ENCODE peak calls at places on chromosomes 7 and 10, in ten cellular contexts. T is CD8-positive, alpha-beta T cell; Y is HepG2; O is heart left ventricle; I is mammary epithelial cell; C is GM23338; B is GM06990; E is breast epithelium; U is MM.1S; S is lower lobe of right lung. Q is an unnamed sample.

GRCh38 chr10:6746782-6747181 is 166.7 kb upstream of the PRKCQ start:
- DNase-seq in T (no peak), Y (no peak), O (no peak), I (no peak), C (no peak), B (no peak), E (no peak), U (no peak), S (no peak), Q (no peak)

GRCh38 chr10:1267148-1267547 is 211.0 kb downstream of the WDR37 start:
- DNase-seq in T (no peak), Y (no peak), O (no peak), I (no peak), C (no peak), B (no peak), E (no peak), U (no peak), S (no peak), Q (no peak)

GRCh38 chr10:43117031-43117776 is 21.0 kb upstream of the CSGALNACT2 start:
- DNase-seq in T (no peak), Y (no peak), O (no peak), I (no peak), C (no peak), B (no peak), E (no peak), U (no peak), S (peak; percentile 35), Q (no peak)

GRCh38 chr10:9137368-9137767 is 1082.9 kb downstream of the GATA3 start:
- DNase-seq in T (no peak), Y (no peak), O (no peak), I (no peak), C (no peak), B (no peak), E (no peak), U (no peak), S (no peak), Q (no peak)

GRCh38 chr10:79310911-79311573 is 36.2 kb upstream of the PPIF start:
- DNase-seq in T (no peak), Y (no peak), O (no peak), I (no peak), C (no peak), B (no peak), E (no peak), U (no peak), S (peak; percentile 33), Q (no peak)

GRCh38 chr7:86629-87028 is 105.7 kb upstream of the FAM20C start:
- DNase-seq in T (no peak), Y (no peak), O (no peak), I (no peak), C (no peak), B (no peak), E (no peak), U (no peak), S (no peak), Q (no peak)

GRCh38 chr7:155761162-155761561 is 51.1 kb downstream of the SHH start:
- DNase-seq in T (no peak), Y (no peak), O (no peak), I (no peak), C (no peak), B (no peak), E (no peak), U (no peak), S (no peak), Q (no peak)

GRCh38 chr7:139657749-139658148 is 120.0 kb downstream of the HIPK2 start:
- DNase-seq in T (no peak), Y (no peak), O (no peak), I (no peak), C (no peak), B (no peak), E (no peak), U (no peak), S (no peak), Q (no peak)

GRCh38 chr10:28254290-28254985 is 48.4 kb downstream of the MPP7 start:
- DNase-seq in T (no peak), Y (no peak), O (no peak), I (peak; percentile 91), C (no peak), B (no peak), E (no peak), U (no peak), S (no peak), Q (peak; percentile 91)

GRCh38 chr10:132878730-132879407 is 63.5 kb downstream of the CFAP46 start:
- DNase-seq in T (no peak), Y (no peak), O (no peak), I (no peak), C (peak; percentile 62), B (no peak), E (peak; percentile 27), U (no peak), S (no peak), Q (no peak)

GRCh38 chr7:51300762-51301674 is 15.6 kb downstream of the COBL start:
- DNase-seq in T (no peak), Y (no peak), O (peak; percentile 46), I (no peak), C (no peak), B (no peak), E (no peak), U (no peak), S (no peak), Q (no peak)

DNA sequence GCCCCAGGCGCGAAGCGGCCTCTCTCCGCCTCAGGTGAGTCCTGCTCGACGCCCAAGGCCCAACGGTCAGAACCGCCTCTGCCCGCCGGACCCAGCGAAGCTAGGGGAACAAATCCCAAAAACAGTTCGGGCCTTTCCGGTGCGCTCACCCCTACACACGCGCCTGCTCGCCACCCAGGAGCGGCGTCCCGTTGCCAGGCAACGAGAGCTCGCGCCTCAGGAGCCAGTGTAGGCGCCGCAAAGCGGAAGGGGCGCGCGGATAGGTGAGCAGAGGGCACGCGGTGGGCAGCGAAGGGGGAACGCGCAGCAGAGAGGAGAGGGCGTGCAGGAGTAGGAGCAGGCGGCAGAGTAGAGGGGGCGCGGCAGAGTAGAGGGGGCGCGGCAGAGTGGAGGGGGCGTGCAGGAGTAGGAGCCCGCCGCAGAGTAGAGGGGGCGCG is at the start of the genes DYDC1 and DYDC2:
- DNase-seq in T (no peak), Y (no peak), O (peak; percentile 20), I (peak; percentile 45), C (peak; percentile 97), B (peak; percentile 12), E (no peak), U (peak; percentile 67), S (peak; percentile 83), Q (peak; percentile 35)
- H3K4me3 ChIP-seq in T (peak within 1 kb of the TSS; percentile 39), Y (no peak within 1 kb of the TSS), O (peak within 1 kb of the TSS; percentile 48), I (peak within 1 kb of the TSS; percentile 42), C (peak within 1 kb of the TSS; percentile 69), B (no peak within 1 kb of the TSS), E (peak within 1 kb of the TSS; percentile 34), U (peak within 1 kb of the TSS; percentile 41), S (peak within 1 kb of the TSS; percentile 40), Q (peak within 1 kb of the TSS; percentile 1)

DNA sequence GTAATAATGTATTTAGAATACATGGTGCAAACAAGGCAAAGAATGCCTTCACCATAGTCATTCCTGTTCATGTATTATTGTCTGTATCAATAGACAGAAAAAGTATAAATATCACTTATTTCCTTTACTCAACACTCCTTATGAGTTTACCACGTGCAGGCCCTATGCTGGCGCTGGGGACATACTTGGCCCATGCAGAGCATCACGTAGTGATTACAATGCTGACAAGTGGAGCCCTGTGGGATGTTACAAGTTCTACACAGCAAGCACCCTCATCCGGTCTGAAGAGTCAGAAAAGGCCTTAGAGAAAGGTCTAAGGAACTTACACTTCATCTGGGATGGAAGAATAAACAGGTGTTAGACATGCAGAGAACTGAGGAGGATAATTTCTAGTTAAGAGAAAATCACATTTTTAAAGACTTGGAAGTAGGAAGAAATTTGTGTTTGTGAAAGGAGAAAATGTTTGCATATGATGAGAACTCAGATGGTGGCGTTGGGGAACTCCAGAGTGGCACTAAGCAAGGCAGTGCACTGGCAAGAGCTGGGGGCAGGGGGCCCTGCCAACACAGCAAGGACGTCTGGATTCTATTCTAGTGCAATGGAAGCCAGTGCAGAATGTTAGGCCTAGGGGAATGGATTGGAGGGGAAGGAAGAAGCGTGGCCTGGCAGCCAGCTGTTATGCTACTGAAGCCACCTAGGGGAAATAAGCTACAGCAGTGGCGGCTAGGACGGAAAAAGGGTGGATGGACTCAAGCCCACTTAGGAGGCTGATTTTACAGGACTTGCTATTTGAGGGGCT is 116.2 kb downstream of the ELMO1 start:
- DNase-seq in T (no peak), Y (no peak), O (no peak), I (no peak), C (no peak), B (no peak), E (no peak), U (no peak), S (no peak), Q (no peak)
- H3K36me3 ChIP-seq in T (no peaks in the 10 kb centered on the region), Y (no peaks in the 10 kb centered on the region), O (no peaks in the 10 kb centered on the region), I (no peaks in the 10 kb centered on the region), C (no peaks in the 10 kb centered on the region), B (peaks cover 1% of the 10 kb centered on the region), E (no peaks in the 10 kb centered on the region), U (peaks cover 8% of the 10 kb centered on the region), S (no peaks in the 10 kb centered on the region), Q (no peaks in the 10 kb centered on the region)

DNA sequence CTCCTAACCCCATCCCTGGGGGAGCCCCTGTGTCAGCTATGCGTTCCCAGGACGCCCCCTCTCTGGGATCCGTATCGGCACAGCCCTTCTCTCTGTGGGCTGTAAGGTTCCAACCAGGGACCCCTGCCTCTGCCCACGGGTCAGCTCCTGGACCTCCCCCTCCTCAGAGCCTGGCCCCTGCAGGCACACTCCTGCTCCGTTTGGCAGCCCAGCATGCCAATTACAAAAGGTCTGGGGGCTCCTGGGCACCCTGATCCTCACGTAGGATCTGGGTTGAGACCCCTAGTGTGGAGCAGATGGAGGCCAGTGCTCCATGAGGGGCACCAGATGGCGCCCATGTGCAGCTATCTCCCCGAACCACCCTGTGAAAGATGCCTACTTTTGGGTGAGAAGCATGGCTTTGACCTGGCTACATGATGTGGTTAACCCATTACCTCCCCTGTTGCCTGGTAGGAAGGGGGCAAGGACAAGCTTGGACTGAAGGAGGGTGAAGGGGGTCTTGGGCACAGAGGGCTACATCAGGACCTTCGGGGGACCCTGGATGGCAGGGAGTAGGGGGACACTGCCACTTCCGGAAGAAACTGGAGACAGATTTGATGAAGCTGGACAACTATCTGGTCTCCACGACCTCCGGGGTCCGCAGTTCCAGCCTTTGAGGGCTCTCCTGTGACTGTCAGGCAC is 9.0 kb downstream of the TACR2 start:
- DNase-seq in T (no peak), Y (no peak), O (no peak), I (no peak), C (peak; percentile 58), B (no peak), E (no peak), U (peak; percentile 45), S (no peak), Q (no peak)
- TF ChIP-seq CTCF in T (peak; percentile 13), Y (peak; percentile 70), O (peak; percentile 11), I (no peak), C (peak; percentile 57), B (peak; percentile 45), E (no peak), U (peak; percentile 60), S (peak; percentile 35), Q (peak; percentile 17)

DNA sequence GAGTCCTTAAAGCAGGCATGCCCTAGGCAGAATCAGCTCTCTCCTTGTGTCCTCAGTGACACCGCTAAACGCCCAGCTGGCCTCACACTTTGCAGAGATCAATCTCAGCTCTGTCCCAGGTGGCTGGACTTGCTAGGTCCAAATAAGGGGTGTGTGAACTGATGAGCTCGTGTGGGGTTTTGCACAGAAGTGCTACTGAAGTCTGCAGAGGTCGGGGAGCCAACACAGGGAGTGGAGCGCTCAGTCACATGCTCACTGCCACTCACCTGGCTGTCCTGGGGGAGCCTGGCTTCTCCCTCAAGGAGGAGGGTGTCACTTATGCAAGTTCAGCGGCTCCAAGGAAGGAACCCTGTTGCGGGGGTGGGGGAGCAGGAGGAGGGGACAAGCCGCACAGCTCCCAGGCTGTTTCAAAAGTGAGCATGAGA is 2.0 kb downstream of the ELN start:
- DNase-seq in T (no peak), Y (no peak), O (no peak), I (no peak), C (peak; percentile 27), B (no peak), E (no peak), U (no peak), S (no peak), Q (no peak)
- H3K4me3 ChIP-seq in T (no peak overlapping the region), Y (no peak overlapping the region), O (peak overlapping the region; percentile 83), I (no peak overlapping the region), C (no peak overlapping the region), B (no peak overlapping the region), E (peak overlapping the region; percentile 74), U (no peak overlapping the region), S (peak overlapping the region; percentile 60), Q (no peak overlapping the region)